ENCODE peak calls at places on chromosomes 4 and X, in six cellular contexts. Y, O, L, F, X and Q are unnamed samples.

GRCh38 chr4:77481856-77482255 is 123.8 kb upstream of the CXCL13 start:
- DNase-seq in Y (no peak), O (no peak), L (no peak), F (no peak), X (no peak), Q (no peak)

GRCh38 chrX:2707334-2707760 is 16.3 kb downstream of the CD99 start:
- DNase-seq in Y (peak; percentile 95), O (peak; percentile 67), L (peak; percentile 95), F (peak; percentile 97), X (peak; percentile 84), Q (peak; percentile 19)

GRCh38 chrX:128781506-128781905 is 729.3 kb upstream of the ACTRT1 start:
- DNase-seq in Y (no peak), O (peak; percentile 49), L (no peak), F (peak; percentile 44), X (peak; percentile 34), Q (no peak)

GRCh38 chr4:86044593-86044985 is 315.3 kb downstream of the MAPK10 start:
- DNase-seq in Y (no peak), O (no peak), L (no peak), F (no peak), X (no peak), Q (no peak)

GRCh38 chr4:6751611-6752485 is 30.7 kb upstream of the KIAA0232 start:
- DNase-seq in Y (no peak), O (no peak), L (peak; percentile 10), F (no peak), X (no peak), Q (no peak)

GRCh38 chr4:79865253-79865652 is 207.8 kb downstream of the ANTXR2 start:
- DNase-seq in Y (no peak), O (no peak), L (peak; percentile 73), F (no peak), X (no peak), Q (no peak)

GRCh38 chrX:150899191-150899757 is 806 bp upstream of the CD99L2 start:
- DNase-seq in Y (no peak), O (peak; percentile 37), L (peak; percentile 6), F (peak; percentile 26), X (no peak), Q (peak; percentile 57)

GRCh38 chr4:68904786-68905185 is 46.8 kb downstream of the UGT2A3 start:
- DNase-seq in Y (peak; percentile 21), O (no peak), L (no peak), F (no peak), X (peak; percentile 20), Q (no peak)

GRCh38 chrX:53442322-53442631 is 8.1 kb upstream of the HSD17B10 start:
- DNase-seq in Y (no peak), O (no peak), L (no peak), F (no peak), X (no peak), Q (no peak)

GRCh38 chr4:4880492-4880891 is 21.0 kb downstream of the MSX1 start:
- DNase-seq in Y (no peak), O (no peak), L (no peak), F (no peak), X (no peak), Q (no peak)

GRCh38 chr4:52996261-52997131 is 134.4 kb downstream of the RASL11B start:
- DNase-seq in Y (no peak), O (peak; percentile 71), L (peak; percentile 67), F (no peak), X (no peak), Q (no peak)

GRCh38 chrX:20454117-20454516 is 187.4 kb upstream of the RPS6KA3 start:
- DNase-seq in Y (no peak), O (no peak), L (peak; percentile 25), F (no peak), X (no peak), Q (no peak)

GRCh38 chrX:112784692-112785091 is 55.9 kb downstream of the AMOT start:
- DNase-seq in Y (no peak), O (no peak), L (no peak), F (no peak), X (no peak), Q (no peak)

GRCh38 chr4:22962186-22962786 is 269.5 kb downstream of the GBA3 start:
- DNase-seq in Y (no peak), O (no peak), L (peak; percentile 4), F (peak; percentile 6), X (no peak), Q (peak; percentile 7)

GRCh38 chrX:72304877-72305276 is 837 bp downstream of the CITED1 start:
- DNase-seq in Y (no peak), O (peak; percentile 73), L (no peak), F (no peak), X (no peak), Q (no peak)

GRCh38 chrX:72306851-72307645 is 1.3 kb upstream of the CITED1 start:
- DNase-seq in Y (no peak), O (peak; percentile 87), L (peak; percentile 66), F (peak; percentile 75), X (peak; percentile 17), Q (peak; percentile 35)

GRCh38 chrX:72307646-72308051 is 1.9 kb upstream of the CITED1 start:
- DNase-seq in Y (no peak), O (no peak), L (no peak), F (no peak), X (no peak), Q (no peak)

GRCh38 chrX:72306085-72306801 is 529 bp upstream of the CITED1 start:
- DNase-seq in Y (no peak), O (peak; percentile 75), L (no peak), F (peak; percentile 20), X (no peak), Q (peak; percentile 28)

DNA sequence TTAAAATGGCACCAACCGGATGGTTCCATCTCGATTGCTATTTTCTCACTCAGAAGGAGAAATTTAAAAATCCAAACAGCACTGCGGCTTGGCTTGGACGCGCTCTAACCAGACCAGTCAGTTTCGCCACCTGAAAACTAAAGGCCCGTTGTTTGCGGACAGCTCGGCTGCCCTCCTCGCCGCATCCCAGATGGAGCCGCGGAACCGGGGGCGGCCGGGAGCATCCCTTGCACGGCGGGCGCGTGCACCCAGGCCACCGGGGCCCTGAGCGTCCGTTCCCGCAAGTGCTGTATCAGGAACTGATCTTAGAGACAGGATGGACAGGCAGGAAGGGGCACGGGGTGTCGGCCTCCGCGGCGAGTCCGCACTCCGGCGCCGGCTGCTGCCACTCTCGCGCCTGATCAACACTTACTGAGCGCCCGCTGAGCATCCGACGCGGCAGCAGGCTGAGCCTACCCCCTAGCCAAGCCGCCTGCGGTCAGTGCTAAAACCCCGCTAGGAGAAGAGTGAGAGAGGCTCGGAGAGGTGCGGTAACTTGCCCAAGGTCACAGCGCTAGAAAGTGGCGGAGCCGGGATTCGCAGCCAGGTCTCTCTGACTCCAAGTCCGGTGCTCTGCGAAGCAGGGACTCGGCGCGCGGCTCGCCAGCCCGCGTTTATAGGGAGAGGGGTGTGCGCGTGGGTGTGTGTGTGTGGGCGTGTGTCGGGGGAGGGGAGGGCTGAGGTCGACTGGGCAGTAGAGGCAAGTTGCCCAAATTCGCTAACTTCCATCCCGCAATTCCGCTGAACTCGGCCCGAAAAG is at the start of gene CITED1:
- DNase-seq in Y (no peak), O (peak; percentile 65), L (no peak), F (no peak), X (no peak), Q (peak; percentile 20)
- TF ChIP-seq SMC3 in Y (no peak), O (no peak), L (no peak), F (no peak), X (no peak), Q (no peak)

DNA sequence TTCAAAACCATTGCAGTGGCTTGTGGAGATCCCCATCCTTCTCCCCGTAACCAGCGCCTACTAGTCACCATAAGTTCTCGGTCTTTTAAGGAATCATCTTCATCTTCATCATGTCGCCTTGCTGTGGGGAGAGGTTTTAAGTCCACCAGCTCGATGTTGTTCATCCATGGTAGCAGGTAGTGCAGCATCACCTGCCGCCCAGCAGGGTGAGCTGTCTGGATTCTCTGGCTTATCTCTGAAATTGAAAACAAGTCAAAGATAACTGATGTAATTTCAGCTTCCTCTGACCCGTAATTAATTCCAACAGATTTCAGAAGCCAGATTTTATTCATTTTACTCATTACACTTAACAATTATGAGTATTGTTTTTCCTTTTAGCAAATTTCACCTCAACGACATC is 67.4 kb downstream of the ZAR1 start:
- DNase-seq in Y (no peak), O (peak; percentile 19), L (no peak), F (peak; percentile 28), X (no peak), Q (peak; percentile 45)
- TF ChIP-seq SMC3 in Y (no peak), O (peak; percentile 16), L (no peak), F (no peak), X (no peak), Q (no peak)

DNA sequence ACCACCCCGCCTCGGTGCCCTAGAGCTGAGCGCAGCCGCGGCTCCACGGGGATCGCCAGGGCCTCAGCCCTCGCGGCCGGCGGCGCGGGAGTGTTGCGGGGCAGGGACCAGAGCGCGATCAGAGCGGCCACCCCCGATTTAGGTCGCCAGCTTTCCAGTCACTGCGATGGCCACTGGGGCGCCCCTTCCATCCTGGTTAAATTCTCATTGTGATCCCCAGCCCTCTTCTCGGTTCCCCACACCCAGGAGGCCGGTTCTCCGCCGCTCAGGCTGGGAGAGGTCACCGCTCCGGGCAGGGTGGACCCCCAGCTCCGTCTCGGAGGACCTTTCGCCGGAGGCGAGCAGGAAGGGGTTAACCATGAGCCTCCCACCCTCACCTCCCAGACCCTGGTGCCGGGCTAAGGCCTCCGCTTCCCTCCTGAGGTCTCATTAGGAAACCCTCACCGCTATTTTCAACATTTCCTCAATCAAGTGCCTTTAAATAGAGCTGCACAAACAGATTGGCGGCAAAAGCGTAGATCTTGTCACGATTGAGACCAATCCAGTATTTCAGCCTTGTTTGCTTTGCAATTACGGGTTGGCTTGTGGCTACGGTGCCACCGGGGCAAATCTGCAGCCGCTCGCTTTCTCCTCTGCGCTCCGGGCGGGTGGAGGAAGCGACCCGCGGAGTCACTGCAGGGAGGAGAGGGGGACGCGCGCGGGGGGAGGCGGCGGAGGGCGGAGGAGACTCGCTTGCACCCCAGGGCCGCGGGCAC is 8.3 kb upstream of the HAND2 start:
- DNase-seq in Y (no peak), O (peak; percentile 68), L (no peak), F (no peak), X (no peak), Q (no peak)
- TF ChIP-seq SMC3 in Y (no peak), O (no peak), L (no peak), F (no peak), X (no peak), Q (no peak)

GRCh38 chrX:7262551-7262950 is 114.6 kb upstream of the PUDP start:
- DNase-seq in Y (no peak), O (no peak), L (no peak), F (no peak), X (no peak), Q (no peak)

GRCh38 chrX:7264399-7264798 is 116.4 kb upstream of the PUDP start:
- DNase-seq in Y (peak; percentile 25), O (no peak), L (no peak), F (no peak), X (no peak), Q (no peak)

GRCh38 chrX:7263330-7263729 is 115.4 kb upstream of the PUDP start:
- DNase-seq in Y (no peak), O (no peak), L (no peak), F (no peak), X (no peak), Q (no peak)

GRCh38 chrX:7263961-7264360 is 116.0 kb upstream of the PUDP start:
- DNase-seq in Y (no peak), O (no peak), L (no peak), F (peak; percentile 1), X (no peak), Q (no peak)

GRCh38 chrX:7266261-7266660 is 118.3 kb upstream of the PUDP start:
- DNase-seq in Y (no peak), O (no peak), L (peak; percentile 34), F (no peak), X (no peak), Q (no peak)
- TF ChIP-seq SMC3 in Y (no peak), O (no peak), L (no peak), F (no peak), X (no peak), Q (no peak)